ENCODE peak calls at places on chromosomes 16 and 17, in four cellular contexts. V is progenitor cell of endocrine pancreas, P is tibial artery, R is left ventricle myocardium inferior. F is an unnamed sample.
A peak's percentile ranks its signal among the peaks of the same experiment; 100 is the strongest.

GRCh38 chr16:58733671-58734458 is at the start of gene GOT2:
- DNase-seq in P (peak; percentile 83), R (peak; percentile 81), V (peak; percentile 74), F (peak; percentile 83)

GRCh38 chr16:84518804-84519341 is 14.4 kb upstream of the MEAK7 start:
- DNase-seq in R (no peak), V (no peak), P (no peak), F (no peak)

GRCh38 chr17:9419932-9420453 is 155.6 kb downstream of the STX8 start:
- DNase-seq in R (no peak), P (no peak), V (no peak), F (no peak)

GRCh38 chr16:68272501-68273209 is 8.3 kb downstream of the SLC7A6 start:
- DNase-seq in P (no peak), V (no peak), R (no peak), F (no peak)

GRCh38 chr16:49283376-49284049 is 1.9 kb upstream of the CBLN1 start:
- DNase-seq in R (no peak), P (no peak), V (no peak), F (no peak)

GRCh38 chr16:27455700-27456099 is 53.7 kb downstream of the IL21R start:
- DNase-seq in P (no peak), R (no peak), V (no peak), F (peak; percentile 13)

GRCh38 chr16:46737621-46738214 is 10.4 kb downstream of the MYLK3 start:
- DNase-seq in P (peak; percentile 54), R (no peak), V (no peak), F (no peak)

GRCh38 chr17:34237458-34237857 is 17.6 kb upstream of the CCL2 start:
- DNase-seq in V (no peak), R (no peak), P (no peak), F (no peak)

GRCh38 chr17:3208484-3208883 is 1.0 kb downstream of the OR1A1 start:
- DNase-seq in P (no peak), R (no peak), V (no peak), F (no peak)

GRCh38 chr17:34357398-34357797 is 1.1 kb downstream of the CCL13 start:
- DNase-seq in R (no peak), V (no peak), P (no peak), F (no peak)

GRCh38 chr17:17681744-17682292 is 560 bp downstream of the RAI1 start:
- DNase-seq in P (no peak), R (peak; percentile 49), V (no peak), F (peak; percentile 62)

GRCh38 chr16:10521681-10522274 is 58.6 kb downstream of the EMP2 start:
- DNase-seq in P (peak; percentile 76), V (peak; percentile 29), R (no peak), F (peak; percentile 80)

GRCh38 chr16:47644661-47645060 is 183.5 kb downstream of the PHKB start:
- DNase-seq in P (no peak), V (no peak), R (no peak), F (no peak)

GRCh38 chr17:76873856-76874255 is 5.7 kb downstream of the MGAT5B start:
- DNase-seq in V (no peak), R (no peak), P (no peak), F (no peak)

GRCh38 chr16:52548261-52549010 is 1.5 kb upstream of the TOX3 start:
- DNase-seq in P (no peak), R (no peak), V (no peak), F (no peak)

GRCh38 chr17:39529455-39529854 is 68.2 kb downstream of the CDK12 start:
- DNase-seq in P (no peak), R (no peak), V (no peak), F (no peak)

GRCh38 chr17:65249774-65250173 is 112.6 kb downstream of the RGS9 start:
- DNase-seq in P (no peak), R (no peak), V (no peak), F (no peak)

GRCh38 chr17:81517339-81518112 is 4.9 kb upstream of the ACTG1 start:
- DNase-seq in V (peak; percentile 10), P (peak; percentile 80), R (no peak), F (no peak)

GRCh38 chr16:70157105-70157476 is 16.5 kb upstream of the CLEC18C start:
- DNase-seq in P (no peak), R (no peak), V (no peak), F (peak; percentile 9)

GRCh38 chr16:58500329-58501241 is 642 bp downstream of the NDRG4 start:
- DNase-seq in V (no peak), P (peak; percentile 50), R (no peak), F (no peak)

GRCh38 chr17:79803997-79804855 is 7.3 kb upstream of the CBX8 start:
- DNase-seq in R (no peak), V (no peak), P (no peak), F (no peak)

GRCh38 chr17:27986805-27987684 is 55.4 kb upstream of the NLK start:
- DNase-seq in P (no peak), V (no peak), R (no peak), F (peak; percentile 86)

GRCh38 chr17:82913304-82914043 is 73.7 kb upstream of the ZNF750 start:
- DNase-seq in R (no peak), V (no peak), P (no peak), F (peak; percentile 16)

GRCh38 chr16:83475108-83475507 is 332.7 kb upstream of the HSBP1 start:
- DNase-seq in V (no peak), R (no peak), P (no peak), F (no peak)

GRCh38 chr17:44005865-44006580 is 1.6 kb downstream of the NAGS start:
- DNase-seq in V (no peak), P (peak; percentile 68), R (no peak), F (no peak)

GRCh38 chr17:30236807-30237206 is 1.3 kb upstream of the SLC6A4 start:
- DNase-seq in P (no peak), R (peak; percentile 49), V (peak; percentile 60), F (no peak)
- TF ChIP-seq CTCF in P (peak; percentile 18), R (peak; percentile 39), V (peak; percentile 46), F (no peak)

DNA sequence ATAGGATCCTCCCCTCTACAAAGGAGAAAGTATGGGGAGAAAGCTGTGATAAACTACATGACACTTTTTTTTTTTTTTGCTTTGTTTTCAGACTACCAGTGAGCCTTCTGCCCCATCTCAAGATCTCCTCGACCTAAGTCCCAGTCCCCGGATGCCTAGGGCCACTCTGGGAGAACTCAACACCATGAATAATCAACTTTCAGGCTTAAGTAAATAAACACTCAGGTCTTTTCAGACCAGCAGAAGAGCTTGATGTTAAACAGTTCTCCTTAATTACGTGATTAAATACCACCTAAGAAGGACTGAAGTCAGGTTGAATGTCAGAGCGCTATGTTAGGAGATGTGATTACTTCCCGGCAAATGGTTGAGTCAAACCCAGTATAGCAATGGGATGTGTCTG is 31.4 kb downstream of the COX11 start:
- DNase-seq in V (no peak), P (no peak), R (no peak), F (no peak)
- TF ChIP-seq CTCF in V (no peak), P (no peak), R (no peak), F (no peak)

GRCh38 chr17:16285646-16286008 is 67.6 kb downstream of the CENPV start:
- DNase-seq in R (no peak), V (no peak), P (no peak), F (no peak)
- TF ChIP-seq CTCF in R (peak; percentile 38), V (peak; percentile 61), P (peak; percentile 31), F (peak; percentile 80)

GRCh38 chr16:67015317-67015731 is 13.6 kb upstream of the CBFB start:
- DNase-seq in P (peak; percentile 29), R (no peak), V (no peak), F (peak; percentile 37)

GRCh38 chr16:67014641-67015315 is 14.2 kb upstream of the CBFB start:
- DNase-seq in R (no peak), P (peak; percentile 63), V (no peak), F (no peak)

GRCh38 chr16:67013238-67013822 is 15.6 kb upstream of the CBFB start:
- DNase-seq in P (peak; percentile 71), V (no peak), R (no peak), F (no peak)

GRCh38 chr16:67016143-67016542 is 12.8 kb upstream of the CBFB start:
- DNase-seq in V (no peak), P (peak; percentile 34), R (no peak), F (no peak)

DNA sequence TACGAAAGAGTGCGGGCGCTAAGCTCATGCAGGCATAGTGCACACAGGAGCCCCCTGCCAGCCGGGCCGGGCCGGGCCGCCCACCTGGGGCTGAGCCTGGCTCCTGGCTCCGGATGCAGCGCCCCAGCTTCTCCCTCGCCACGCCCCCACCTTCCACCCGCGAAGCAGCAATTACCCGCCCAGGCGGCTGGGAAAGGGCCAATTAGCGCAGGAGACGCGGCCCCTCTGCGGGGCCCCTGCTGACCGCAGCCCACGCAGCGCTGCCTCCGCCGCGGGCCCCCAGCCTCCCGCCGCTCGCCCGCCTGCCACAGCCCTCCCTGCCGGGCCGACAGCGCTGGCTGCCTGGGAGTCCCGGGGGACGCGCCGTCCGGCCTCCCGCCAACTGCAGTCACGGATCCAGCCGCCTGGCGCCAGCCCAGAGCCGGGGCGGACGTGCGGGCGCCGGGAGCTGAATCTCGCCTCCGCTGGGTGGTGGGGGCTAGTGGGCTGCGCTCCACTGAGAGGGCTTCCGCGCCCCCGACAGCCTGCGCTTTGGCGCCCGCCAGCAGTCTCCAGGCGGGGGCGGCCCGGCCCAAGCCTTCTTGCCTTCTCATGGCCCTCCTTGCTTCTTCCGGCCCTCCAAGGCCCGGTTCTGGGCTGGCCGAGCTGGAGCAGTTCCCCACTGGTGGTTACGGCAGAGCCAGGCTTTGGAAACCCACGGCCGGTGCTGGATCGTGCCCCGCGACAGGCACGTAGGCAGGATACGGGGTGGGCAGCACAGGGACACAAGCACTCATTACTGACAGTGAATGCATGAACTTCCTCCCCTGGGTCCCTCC is 14.9 kb upstream of the CBFB start:
- DNase-seq in R (peak; percentile 87), V (peak; percentile 60), P (peak; percentile 95), F (peak; percentile 80)
- TF ChIP-seq CTCF in R (peak; percentile 53), V (peak; percentile 32), P (peak; percentile 27), F (no peak)

F was measured in K562.